ENCODE peak calls at places on chromosome 5, in five cellular contexts. Y, G, X, T and P are unnamed samples.

GRCh38 chr5:60018091-60018490 is 124.6 kb upstream of the PDE4D start:
- DNase-seq in Y (no peak), G (no peak), X (no peak), T (no peak), P (no peak)

GRCh38 chr5:157481666-157482065 is 21.7 kb downstream of the NIPAL4 start:
- DNase-seq in Y (no peak), G (no peak), X (no peak), T (peak; percentile 54), P (no peak)

GRCh38 chr5:140114341-140115185 is 654 bp downstream of the PURA start:
- DNase-seq in Y (peak; percentile 33), G (peak; percentile 46), X (peak; percentile 69), T (peak; percentile 86), P (peak; percentile 18)

GRCh38 chr5:157471709-157472108 is 11.7 kb downstream of the NIPAL4 start:
- DNase-seq in Y (no peak), G (no peak), X (peak; percentile 66), T (no peak), P (no peak)

GRCh38 chr5:169856571-169856970 is 123.7 kb downstream of the INSYN2B start:
- DNase-seq in Y (no peak), G (no peak), X (no peak), T (no peak), P (no peak)

GRCh38 chr5:38426986-38427950 is 129.2 kb downstream of the LIFR start:
- DNase-seq in Y (no peak), G (no peak), X (no peak), T (no peak), P (no peak)

GRCh38 chr5:151596839-151597539 is 5.9 kb upstream of the FAT2 start:
- DNase-seq in Y (no peak), G (peak; percentile 27), X (no peak), T (no peak), P (no peak)

GRCh38 chr5:176813587-176814312 is 3.4 kb downstream of the UNC5A start:
- DNase-seq in Y (no peak), G (no peak), X (no peak), T (no peak), P (no peak)

GRCh38 chr5:78530342-78531096 is 118.1 kb downstream of the LHFPL2 start:
- DNase-seq in Y (no peak), G (no peak), X (no peak), T (no peak), P (no peak)

GRCh38 chr5:14144586-14145355 is 1.6 kb downstream of the TRIO start:
- DNase-seq in Y (no peak), G (peak; percentile 46), X (peak; percentile 65), T (peak; percentile 84), P (peak; percentile 18)

GRCh38 chr5:81232449-81233079 is 558 bp upstream of the CKMT2 start:
- DNase-seq in Y (no peak), G (no peak), X (no peak), T (peak; percentile 82), P (no peak)

GRCh38 chr5:179180921-179181645 is 120.9 kb downstream of the ZNF354C start:
- DNase-seq in Y (no peak), G (no peak), X (no peak), T (peak; percentile 24), P (no peak)

GRCh38 chr5:8827701-8828100 is 718.2 kb downstream of the SEMA5A start:
- DNase-seq in Y (no peak), G (no peak), X (peak; percentile 50), T (no peak), P (no peak)

GRCh38 chr5:172680921-172681320 is 39.9 kb downstream of the NEURL1B start:
- DNase-seq in Y (no peak), G (no peak), X (peak; percentile 13), T (no peak), P (no peak)

GRCh38 chr5:159341914-159342313 is 11.6 kb upstream of the IL12B start:
- DNase-seq in Y (no peak), G (no peak), X (peak; percentile 77), T (no peak), P (peak; percentile 75)